ENCODE peak calls at places on chromosomes 5 and 9, in four cellular contexts. A is H1, E is H9, N is mesenchymal stem cell. V is an unnamed sample.

GRCh38 chr5:176818391-176819098 is 8.2 kb downstream of the UNC5A start:
- DNase-seq in A (no peak), E (peak), N (no peak), V (no peak)

GRCh38 chr9:32942755-32943460 is 58.5 kb downstream of the APTX start:
- DNase-seq in A (no peak), E (no peak), N (no peak), V (no peak)

GRCh38 chr5:67331296-67331925 is 134.8 kb upstream of the CD180 start:
- DNase-seq in A (no peak), E (no peak), N (no peak), V (no peak)

GRCh38 chr9:35658894-35659220 is 765 bp downstream of the CCDC107 start:
- DNase-seq in A (no peak), E (no peak), N (peak), V (no peak)

GRCh38 chr5:163503106-163504090 is 2.0 kb upstream of the MAT2B start:
- DNase-seq in A (peak), E (peak), N (peak), V (peak)

GRCh38 chr5:80799573-80799972 is 144.8 kb upstream of the DHFR start:
- DNase-seq in A (no peak), E (no peak), N (no peak), V (no peak)

GRCh38 chr9:23123048-23123632 is 676.5 kb downstream of the DMRTA1 start:
- DNase-seq in A (peak), E (peak), N (peak), V (peak)

GRCh38 chr5:36740259-36740898 is 134.0 kb downstream of the SLC1A3 start:
- DNase-seq in A (no peak), E (no peak), N (no peak), V (no peak)

GRCh38 chr5:147169399-147169798 is 65.4 kb upstream of the STK32A start:
- DNase-seq in A (no peak), E (no peak), N (peak), V (no peak)

GRCh38 chr5:134738963-134739661 is 764 bp downstream of the CAMLG start:
- DNase-seq in A (no peak), E (peak), N (peak), V (peak)

GRCh38 chr5:172630082-172630481 is 11.0 kb upstream of the NEURL1B start:
- DNase-seq in A (no peak), E (no peak), N (no peak), V (no peak)

GRCh38 chr5:178683758-178684157 is 46.7 kb downstream of the ZNF354A start:
- DNase-seq in A (no peak), E (no peak), N (no peak), V (no peak)

GRCh38 chr5:179337227-179338122 is 7.8 kb downstream of the ADAMTS2 start:
- DNase-seq in A (no peak), E (no peak), N (no peak), V (no peak)

GRCh38 chr9:20854444-20854843 is 170.4 kb downstream of the FOCAD start:
- DNase-seq in A (no peak), E (no peak), N (peak), V (no peak)

GRCh38 chr9:136381311-136381710 is 7.8 kb upstream of the CARD9 start:
- DNase-seq in A (no peak), E (no peak), N (no peak), V (no peak)

GRCh38 chr5:175655411-175655810 is 2.5 kb upstream of the HRH2 start:
- DNase-seq in A (no peak), E (no peak), N (no peak), V (no peak)

GRCh38 chr5:158754018-158754514 is 345.6 kb downstream of the EBF1 start:
- DNase-seq in A (no peak), E (no peak), N (peak), V (no peak)

GRCh38 chr9:113485761-113486115 is 22.2 kb downstream of the RGS3 start:
- DNase-seq in A (no peak), E (peak), N (no peak), V (no peak)

GRCh38 chr9:117703538-117703937 is 665 bp upstream of the TLR4 start:
- DNase-seq in A (no peak), E (no peak), N (peak), V (no peak)

GRCh38 chr5:10621837-10622236 is 58.0 kb downstream of the ANKRD33B start:
- DNase-seq in A (no peak), E (no peak), N (no peak), V (no peak)

GRCh38 chr5:135323227-135323626 is 75.8 kb downstream of the MACROH2A1 start:
- DNase-seq in A (no peak), E (peak), N (no peak), V (no peak)

GRCh38 chr9:75108571-75108970 is 20.3 kb downstream of the OSTF1 start:
- DNase-seq in A (no peak), E (no peak), N (peak), V (no peak)

GRCh38 chr5:101783241-101784095 is 512.6 kb downstream of the SLCO4C1 start:
- DNase-seq in A (no peak), E (no peak), N (peak), V (no peak)
- H3K27ac ChIP-seq in A (no peak), E (no peak), N (no peak), V (no peak)

DNA sequence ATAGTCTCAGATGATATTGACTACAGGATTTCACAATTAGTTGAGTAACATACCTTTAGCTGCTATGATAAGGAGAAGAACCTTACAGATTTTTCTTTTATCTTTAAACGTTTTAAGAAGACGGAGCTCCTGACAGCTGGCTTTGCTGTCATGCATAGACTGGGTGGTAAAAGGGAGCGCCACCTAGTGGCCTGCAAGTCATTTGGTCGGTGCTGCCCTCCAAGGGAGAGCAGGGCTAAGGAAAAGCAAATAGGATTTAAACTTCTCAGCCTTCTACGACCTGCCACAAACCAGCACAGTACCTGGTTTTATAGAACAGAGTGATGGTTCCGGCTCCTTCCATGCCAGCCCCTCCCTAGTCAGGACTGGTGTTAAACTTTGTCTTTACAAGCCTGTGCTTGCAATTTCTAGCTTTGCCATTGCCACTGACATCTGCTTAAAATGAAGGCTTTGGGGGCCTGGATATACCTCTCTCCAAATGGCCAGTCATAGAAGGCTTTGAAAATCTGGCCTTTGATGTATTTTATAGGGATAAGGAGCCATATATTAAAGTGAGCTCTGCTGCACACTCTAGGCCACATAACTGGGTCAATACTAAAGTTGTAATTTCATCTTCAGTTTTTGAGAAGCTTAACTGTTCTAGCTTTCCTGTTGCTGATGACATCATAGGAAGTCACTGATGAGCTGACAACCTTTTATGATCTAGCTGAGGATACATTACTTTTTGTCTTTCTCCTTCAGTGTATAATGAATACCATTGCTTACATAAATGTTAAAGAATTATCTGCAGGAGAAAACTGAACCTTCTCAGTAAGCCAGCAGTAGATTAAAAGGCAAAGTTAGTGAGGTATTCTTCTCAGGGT is 31.1 kb upstream of the ADAMTSL1 start:
- DNase-seq in A (peak), E (peak), N (peak), V (peak)
- H2BK120ac ChIP-seq in A (no peak), E (no peak), N (no peak), V (no peak)

DNA sequence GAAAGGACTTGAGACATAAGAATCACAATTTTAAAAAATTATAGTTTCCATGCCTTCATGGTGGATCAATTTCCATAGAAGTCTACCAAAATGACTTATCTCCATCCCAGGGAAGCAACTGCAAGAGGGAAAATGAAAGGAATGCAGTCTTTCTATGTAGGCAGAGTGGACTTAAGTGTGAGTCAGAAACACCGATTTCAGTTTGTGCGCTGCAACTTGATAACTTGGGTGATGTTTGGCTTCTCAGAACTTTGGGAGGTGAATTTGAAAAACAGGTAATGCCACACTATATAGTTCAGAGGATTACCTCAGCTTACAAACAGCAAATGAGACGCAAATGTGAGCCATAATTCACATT is 708 bp upstream of the CSNK1G3 start:
- DNase-seq in A (no peak), E (no peak), N (peak), V (peak)
- H3K27ac ChIP-seq in A (peak), E (peak), N (peak), V (peak)

GRCh38 chr9:121763561-121764370 is 112.3 kb downstream of the DAB2IP start:
- DNase-seq in A (no peak), E (no peak), N (no peak), V (no peak)
- H2BK120ac ChIP-seq in A (no peak), E (no peak), N (no peak), V (no peak)